ENCODE peak calls at places on chromosomes 6 and 20, in nine cellular contexts. One of them, this sample, is unnamed.

GRCh38 chr6:73134588-73134987 is 90.7 kb downstream of the KHDC1L start:
- DNase-seq in astrocyte: no peak
- DNase-seq in omental fat pad: no peak
- DNase-seq in iris pigment epithelial cell: peak; percentile 20
- DNase-seq in lower lobe of right lung: no peak
- DNase-seq in pulmonary artery endothelial cell: no peak
- DNase-seq in GM23248: peak; percentile 51
- DNase-seq in hippocampal formation: no peak
- DNase-seq in brain pericyte: no peak
- DNase-seq in this sample: no peak

GRCh38 chr6:143037470-143037869 is 23.2 kb upstream of the AIG1 start:
- DNase-seq in pulmonary artery endothelial cell: no peak
- DNase-seq in lower lobe of right lung: no peak
- DNase-seq in brain pericyte: no peak
- DNase-seq in GM23248: no peak
- DNase-seq in astrocyte: no peak
- DNase-seq in hippocampal formation: no peak
- DNase-seq in iris pigment epithelial cell: no peak
- DNase-seq in omental fat pad: no peak
- DNase-seq in this sample: no peak

GRCh38 chr6:28597217-28597835 is 71.6 kb downstream of the GPX5 start:
- DNase-seq in iris pigment epithelial cell: peak; percentile 65
- DNase-seq in lower lobe of right lung: no peak
- DNase-seq in GM23248: peak; percentile 57
- DNase-seq in astrocyte: peak; percentile 46
- DNase-seq in hippocampal formation: no peak
- DNase-seq in omental fat pad: no peak
- DNase-seq in pulmonary artery endothelial cell: no peak
- DNase-seq in brain pericyte: no peak
- DNase-seq in this sample: no peak

GRCh38 chr6:35034411-35035171 is 106.5 kb downstream of the TCP11 start:
- DNase-seq in lower lobe of right lung: peak; percentile 92
- DNase-seq in omental fat pad: no peak
- DNase-seq in pulmonary artery endothelial cell: no peak
- DNase-seq in iris pigment epithelial cell: no peak
- DNase-seq in astrocyte: no peak
- DNase-seq in hippocampal formation: no peak
- DNase-seq in GM23248: peak; percentile 68
- DNase-seq in brain pericyte: no peak
- DNase-seq in this sample: no peak

GRCh38 chr6:15106958-15107643 is 138.8 kb upstream of the JARID2 start:
- DNase-seq in iris pigment epithelial cell: no peak
- DNase-seq in lower lobe of right lung: no peak
- DNase-seq in brain pericyte: no peak
- DNase-seq in hippocampal formation: no peak
- DNase-seq in pulmonary artery endothelial cell: no peak
- DNase-seq in astrocyte: no peak
- DNase-seq in omental fat pad: no peak
- DNase-seq in GM23248: no peak
- DNase-seq in this sample: no peak

GRCh38 chr20:14434379-14435136 is 97.1 kb upstream of the FLRT3 start:
- DNase-seq in lower lobe of right lung: no peak
- DNase-seq in astrocyte: no peak
- DNase-seq in brain pericyte: no peak
- DNase-seq in omental fat pad: no peak
- DNase-seq in pulmonary artery endothelial cell: no peak
- DNase-seq in hippocampal formation: no peak
- DNase-seq in iris pigment epithelial cell: peak; percentile 7
- DNase-seq in GM23248: peak; percentile 82
- DNase-seq in this sample: no peak

GRCh38 chr6:42021847-42022754 is 28.2 kb upstream of the TAF8 start:
- DNase-seq in omental fat pad: no peak
- DNase-seq in lower lobe of right lung: no peak
- DNase-seq in hippocampal formation: no peak
- DNase-seq in GM23248: no peak
- DNase-seq in iris pigment epithelial cell: no peak
- DNase-seq in astrocyte: no peak
- DNase-seq in pulmonary artery endothelial cell: no peak
- DNase-seq in brain pericyte: no peak
- DNase-seq in this sample: no peak

GRCh38 chr6:99490608-99491007 is 24.6 kb downstream of the USP45 start:
- DNase-seq in GM23248: no peak
- DNase-seq in pulmonary artery endothelial cell: no peak
- DNase-seq in astrocyte: no peak
- DNase-seq in brain pericyte: no peak
- DNase-seq in iris pigment epithelial cell: no peak
- DNase-seq in omental fat pad: no peak
- DNase-seq in hippocampal formation: no peak
- DNase-seq in lower lobe of right lung: no peak
- DNase-seq in this sample: no peak

GRCh38 chr6:11785449-11785951 is 6.9 kb upstream of the ADTRP start:
- DNase-seq in omental fat pad: no peak
- DNase-seq in GM23248: no peak
- DNase-seq in iris pigment epithelial cell: no peak
- DNase-seq in hippocampal formation: no peak
- DNase-seq in pulmonary artery endothelial cell: no peak
- DNase-seq in lower lobe of right lung: no peak
- DNase-seq in astrocyte: peak; percentile 30
- DNase-seq in brain pericyte: no peak
- DNase-seq in this sample: no peak

GRCh38 chr6:155384343-155384742 is 70.1 kb upstream of the TFB1M start:
- DNase-seq in omental fat pad: no peak
- DNase-seq in brain pericyte: no peak
- DNase-seq in iris pigment epithelial cell: no peak
- DNase-seq in hippocampal formation: no peak
- DNase-seq in GM23248: no peak
- DNase-seq in lower lobe of right lung: no peak
- DNase-seq in pulmonary artery endothelial cell: no peak
- DNase-seq in astrocyte: no peak
- DNase-seq in this sample: no peak

GRCh38 chr20:23225407-23226060 is 125.1 kb upstream of the NXT1 start:
- DNase-seq in brain pericyte: no peak
- DNase-seq in iris pigment epithelial cell: peak; percentile 98
- DNase-seq in omental fat pad: peak; percentile 56
- DNase-seq in hippocampal formation: no peak
- DNase-seq in pulmonary artery endothelial cell: no peak
- DNase-seq in astrocyte: peak; percentile 69
- DNase-seq in GM23248: peak; percentile 95
- DNase-seq in lower lobe of right lung: peak; percentile 67
- DNase-seq in this sample: peak; percentile 51

GRCh38 chr6:161169690-161170089 is 104.2 kb downstream of the AGPAT4 start:
- DNase-seq in iris pigment epithelial cell: peak; percentile 92
- DNase-seq in GM23248: peak; percentile 64
- DNase-seq in omental fat pad: no peak
- DNase-seq in astrocyte: peak; percentile 75
- DNase-seq in pulmonary artery endothelial cell: no peak
- DNase-seq in lower lobe of right lung: no peak
- DNase-seq in brain pericyte: no peak
- DNase-seq in hippocampal formation: no peak
- DNase-seq in this sample: no peak

GRCh38 chr6:45075246-45075645 is 252.9 kb upstream of the RUNX2 start:
- DNase-seq in GM23248: peak; percentile 95
- DNase-seq in hippocampal formation: no peak
- DNase-seq in astrocyte: peak; percentile 99
- DNase-seq in omental fat pad: no peak
- DNase-seq in brain pericyte: no peak
- DNase-seq in pulmonary artery endothelial cell: peak; percentile 54
- DNase-seq in iris pigment epithelial cell: peak; percentile 98
- DNase-seq in lower lobe of right lung: no peak
- DNase-seq in this sample: peak; percentile 94

GRCh38 chr6:25027221-25027916 is 91.6 kb upstream of the RIPOR2 start:
- DNase-seq in lower lobe of right lung: peak; percentile 63
- DNase-seq in pulmonary artery endothelial cell: no peak
- DNase-seq in brain pericyte: no peak
- DNase-seq in GM23248: no peak
- DNase-seq in iris pigment epithelial cell: no peak
- DNase-seq in hippocampal formation: no peak
- DNase-seq in omental fat pad: no peak
- DNase-seq in astrocyte: no peak
- DNase-seq in this sample: no peak

GRCh38 chr6:75855047-75855446 is 106.0 kb downstream of the MYO6 start:
- DNase-seq in GM23248: peak; percentile 79
- DNase-seq in brain pericyte: peak; percentile 27
- DNase-seq in astrocyte: peak; percentile 42
- DNase-seq in pulmonary artery endothelial cell: no peak
- DNase-seq in omental fat pad: no peak
- DNase-seq in iris pigment epithelial cell: peak; percentile 81
- DNase-seq in hippocampal formation: peak; percentile 15
- DNase-seq in lower lobe of right lung: no peak
- DNase-seq in this sample: peak; percentile 12

GRCh38 chr6:128720891-128721290 is 162.0 kb upstream of the LAMA2 start:
- DNase-seq in pulmonary artery endothelial cell: no peak
- DNase-seq in brain pericyte: no peak
- DNase-seq in iris pigment epithelial cell: no peak
- DNase-seq in omental fat pad: no peak
- DNase-seq in lower lobe of right lung: no peak
- DNase-seq in hippocampal formation: no peak
- DNase-seq in GM23248: no peak
- DNase-seq in astrocyte: no peak
- DNase-seq in this sample: no peak

GRCh38 chr6:76701610-76702009 is 629.1 kb upstream of the IMPG1 start:
- DNase-seq in astrocyte: no peak
- DNase-seq in iris pigment epithelial cell: no peak
- DNase-seq in GM23248: peak; percentile 7
- DNase-seq in brain pericyte: no peak
- DNase-seq in pulmonary artery endothelial cell: no peak
- DNase-seq in omental fat pad: no peak
- DNase-seq in hippocampal formation: no peak
- DNase-seq in lower lobe of right lung: no peak
- DNase-seq in this sample: no peak

GRCh38 chr6:55449219-55449618 is 122.0 kb downstream of the GFRAL start:
- DNase-seq in iris pigment epithelial cell: peak; percentile 5
- DNase-seq in hippocampal formation: no peak
- DNase-seq in GM23248: no peak
- DNase-seq in lower lobe of right lung: no peak
- DNase-seq in pulmonary artery endothelial cell: no peak
- DNase-seq in brain pericyte: no peak
- DNase-seq in astrocyte: no peak
- DNase-seq in omental fat pad: no peak
- DNase-seq in this sample: no peak

GRCh38 chr20:42483694-42484303 is 705.9 kb downstream of the PTPRT start:
- DNase-seq in hippocampal formation: no peak
- DNase-seq in GM23248: no peak
- DNase-seq in lower lobe of right lung: no peak
- DNase-seq in astrocyte: no peak
- DNase-seq in omental fat pad: no peak
- DNase-seq in brain pericyte: no peak
- DNase-seq in pulmonary artery endothelial cell: no peak
- DNase-seq in iris pigment epithelial cell: no peak
- DNase-seq in this sample: no peak

GRCh38 chr6:12593720-12594540 is 122.6 kb upstream of the PHACTR1 start:
- DNase-seq in iris pigment epithelial cell: no peak
- DNase-seq in lower lobe of right lung: peak; percentile 65
- DNase-seq in brain pericyte: no peak
- DNase-seq in omental fat pad: no peak
- DNase-seq in astrocyte: no peak
- DNase-seq in GM23248: no peak
- DNase-seq in pulmonary artery endothelial cell: no peak
- DNase-seq in hippocampal formation: no peak
- DNase-seq in this sample: no peak

GRCh38 chr6:56767892-56768531 is 125.3 kb upstream of the DST start:
- DNase-seq in omental fat pad: no peak
- DNase-seq in lower lobe of right lung: no peak
- DNase-seq in brain pericyte: no peak
- DNase-seq in iris pigment epithelial cell: no peak
- DNase-seq in GM23248: no peak
- DNase-seq in astrocyte: peak; percentile 45
- DNase-seq in pulmonary artery endothelial cell: no peak
- DNase-seq in hippocampal formation: peak; percentile 34
- DNase-seq in this sample: no peak

GRCh38 chr6:138719744-138720143 is 53.8 kb upstream of the CCDC28A start:
- DNase-seq in hippocampal formation: no peak
- DNase-seq in lower lobe of right lung: no peak
- DNase-seq in brain pericyte: no peak
- DNase-seq in GM23248: no peak
- DNase-seq in omental fat pad: no peak
- DNase-seq in astrocyte: no peak
- DNase-seq in pulmonary artery endothelial cell: no peak
- DNase-seq in iris pigment epithelial cell: no peak
- DNase-seq in this sample: no peak

GRCh38 chr20:58891686-58892125 is 39.2 kb downstream of the GNAS start:
- DNase-seq in astrocyte: peak; percentile 35
- DNase-seq in brain pericyte: no peak
- DNase-seq in iris pigment epithelial cell: peak; percentile 54
- DNase-seq in omental fat pad: no peak
- DNase-seq in lower lobe of right lung: peak; percentile 66
- DNase-seq in pulmonary artery endothelial cell: no peak
- DNase-seq in hippocampal formation: no peak
- DNase-seq in GM23248: peak; percentile 70
- DNase-seq in this sample: no peak

GRCh38 chr6:140385686-140386085 is 1011.2 kb upstream of the CITED2 start:
- DNase-seq in hippocampal formation: no peak
- DNase-seq in lower lobe of right lung: no peak
- DNase-seq in omental fat pad: no peak
- DNase-seq in iris pigment epithelial cell: no peak
- DNase-seq in astrocyte: no peak
- DNase-seq in GM23248: no peak
- DNase-seq in brain pericyte: no peak
- DNase-seq in pulmonary artery endothelial cell: no peak
- DNase-seq in this sample: no peak

GRCh38 chr6:6547111-6547879 is 41.2 kb upstream of the LY86 start:
- DNase-seq in iris pigment epithelial cell: peak; percentile 78
- DNase-seq in brain pericyte: peak; percentile 51
- DNase-seq in astrocyte: peak; percentile 52
- DNase-seq in pulmonary artery endothelial cell: peak; percentile 58
- DNase-seq in GM23248: peak; percentile 79
- DNase-seq in lower lobe of right lung: peak; percentile 82
- DNase-seq in omental fat pad: peak; percentile 90
- DNase-seq in hippocampal formation: peak; percentile 84
- DNase-seq in this sample: peak; percentile 21

This sample was measured in AG04449.